ENCODE peak calls at places on chromosomes 7 and 10, in ten cellular contexts. One of them, this sample, is unnamed.

GRCh38 chr7:101947899-101948298 is 130.5 kb downstream of the CUX1 start:
- DNase-seq in NCI-H774: peak; percentile 74
- DNase-seq in endothelial cell: no peak
- DNase-seq in left colon: no peak
- DNase-seq in right lobe of liver: peak; percentile 83
- DNase-seq in dorsolateral prefrontal cortex: no peak
- DNase-seq in NCI-H345: peak; percentile 10
- DNase-seq in GM10248: no peak
- DNase-seq in DMS153: peak; percentile 52
- DNase-seq in stimulated activated CD8-positive, alpha-beta memory T cell treated with anti-CD3 and anti-CD28 coated beads, Interleukin-15, amount 100 ng/mL, for 24 hours: no peak
- DNase-seq in this sample: peak; percentile 33

GRCh38 chr10:18368681-18369080 is 228.5 kb downstream of the CACNB2 start:
- DNase-seq in NCI-H774: no peak
- DNase-seq in dorsolateral prefrontal cortex: no peak
- DNase-seq in GM10248: no peak
- DNase-seq in right lobe of liver: no peak
- DNase-seq in NCI-H345: no peak
- DNase-seq in stimulated activated CD8-positive, alpha-beta memory T cell treated with anti-CD3 and anti-CD28 coated beads, Interleukin-15, amount 100 ng/mL, for 24 hours: no peak
- DNase-seq in left colon: no peak
- DNase-seq in DMS153: no peak
- DNase-seq in endothelial cell: no peak
- DNase-seq in this sample: no peak

GRCh38 chr10:5692476-5693358 is 8.1 kb downstream of the TASOR2 start:
- DNase-seq in GM10248: peak; percentile 74
- DNase-seq in left colon: peak; percentile 53
- DNase-seq in dorsolateral prefrontal cortex: peak; percentile 54
- DNase-seq in stimulated activated CD8-positive, alpha-beta memory T cell treated with anti-CD3 and anti-CD28 coated beads, Interleukin-15, amount 100 ng/mL, for 24 hours: peak; percentile 29
- DNase-seq in NCI-H774: no peak
- DNase-seq in DMS153: no peak
- DNase-seq in NCI-H345: no peak
- DNase-seq in endothelial cell: peak; percentile 60
- DNase-seq in right lobe of liver: peak; percentile 67
- DNase-seq in this sample: peak; percentile 63

GRCh38 chr10:80253266-80253962 is 36.0 kb downstream of the MAT1A start:
- DNase-seq in left colon: no peak
- DNase-seq in stimulated activated CD8-positive, alpha-beta memory T cell treated with anti-CD3 and anti-CD28 coated beads, Interleukin-15, amount 100 ng/mL, for 24 hours: no peak
- DNase-seq in endothelial cell: no peak
- DNase-seq in NCI-H774: no peak
- DNase-seq in right lobe of liver: no peak
- DNase-seq in DMS153: no peak
- DNase-seq in NCI-H345: no peak
- DNase-seq in dorsolateral prefrontal cortex: no peak
- DNase-seq in GM10248: peak; percentile 18
- DNase-seq in this sample: no peak

GRCh38 chr10:112345202-112345601 is 28.7 kb upstream of the ACSL5 start:
- DNase-seq in NCI-H345: no peak
- DNase-seq in GM10248: no peak
- DNase-seq in dorsolateral prefrontal cortex: no peak
- DNase-seq in endothelial cell: no peak
- DNase-seq in DMS153: no peak
- DNase-seq in right lobe of liver: no peak
- DNase-seq in NCI-H774: no peak
- DNase-seq in left colon: no peak
- DNase-seq in stimulated activated CD8-positive, alpha-beta memory T cell treated with anti-CD3 and anti-CD28 coated beads, Interleukin-15, amount 100 ng/mL, for 24 hours: no peak
- DNase-seq in this sample: no peak

GRCh38 chr10:27474741-27475140 is 29.4 kb upstream of the RAB18 start:
- DNase-seq in stimulated activated CD8-positive, alpha-beta memory T cell treated with anti-CD3 and anti-CD28 coated beads, Interleukin-15, amount 100 ng/mL, for 24 hours: no peak
- DNase-seq in dorsolateral prefrontal cortex: no peak
- DNase-seq in NCI-H345: no peak
- DNase-seq in NCI-H774: no peak
- DNase-seq in GM10248: no peak
- DNase-seq in right lobe of liver: no peak
- DNase-seq in DMS153: no peak
- DNase-seq in endothelial cell: no peak
- DNase-seq in left colon: no peak
- DNase-seq in this sample: no peak

GRCh38 chr7:73999664-74000420 is 28.1 kb upstream of the ELN start:
- DNase-seq in NCI-H774: no peak
- DNase-seq in dorsolateral prefrontal cortex: no peak
- DNase-seq in right lobe of liver: no peak
- DNase-seq in DMS153: no peak
- DNase-seq in stimulated activated CD8-positive, alpha-beta memory T cell treated with anti-CD3 and anti-CD28 coated beads, Interleukin-15, amount 100 ng/mL, for 24 hours: no peak
- DNase-seq in GM10248: no peak
- DNase-seq in left colon: no peak
- DNase-seq in endothelial cell: no peak
- DNase-seq in NCI-H345: no peak
- DNase-seq in this sample: peak; percentile 34

GRCh38 chr10:29317423-29318021 is 28.7 kb downstream of the LYZL1 start:
- DNase-seq in dorsolateral prefrontal cortex: no peak
- DNase-seq in stimulated activated CD8-positive, alpha-beta memory T cell treated with anti-CD3 and anti-CD28 coated beads, Interleukin-15, amount 100 ng/mL, for 24 hours: no peak
- DNase-seq in NCI-H345: no peak
- DNase-seq in right lobe of liver: peak; percentile 85
- DNase-seq in left colon: no peak
- DNase-seq in endothelial cell: no peak
- DNase-seq in NCI-H774: no peak
- DNase-seq in GM10248: no peak
- DNase-seq in DMS153: no peak
- DNase-seq in this sample: no peak

GRCh38 chr7:45570797-45571196 is 3.4 kb upstream of the ADCY1 start:
- DNase-seq in endothelial cell: no peak
- DNase-seq in NCI-H774: no peak
- DNase-seq in right lobe of liver: no peak
- DNase-seq in left colon: no peak
- DNase-seq in stimulated activated CD8-positive, alpha-beta memory T cell treated with anti-CD3 and anti-CD28 coated beads, Interleukin-15, amount 100 ng/mL, for 24 hours: no peak
- DNase-seq in dorsolateral prefrontal cortex: no peak
- DNase-seq in DMS153: no peak
- DNase-seq in GM10248: no peak
- DNase-seq in NCI-H345: peak; percentile 10
- DNase-seq in this sample: no peak

GRCh38 chr10:113683300-113683699 is 3.6 kb downstream of the CASP7 start:
- DNase-seq in DMS153: no peak
- DNase-seq in stimulated activated CD8-positive, alpha-beta memory T cell treated with anti-CD3 and anti-CD28 coated beads, Interleukin-15, amount 100 ng/mL, for 24 hours: no peak
- DNase-seq in NCI-H774: no peak
- DNase-seq in left colon: no peak
- DNase-seq in dorsolateral prefrontal cortex: no peak
- DNase-seq in right lobe of liver: no peak
- DNase-seq in GM10248: no peak
- DNase-seq in NCI-H345: no peak
- DNase-seq in endothelial cell: no peak
- DNase-seq in this sample: no peak

GRCh38 chr7:91656486-91657237 is 223.8 kb downstream of the MTERF1 start:
- DNase-seq in GM10248: no peak
- DNase-seq in stimulated activated CD8-positive, alpha-beta memory T cell treated with anti-CD3 and anti-CD28 coated beads, Interleukin-15, amount 100 ng/mL, for 24 hours: no peak
- DNase-seq in right lobe of liver: no peak
- DNase-seq in NCI-H345: no peak
- DNase-seq in NCI-H774: no peak
- DNase-seq in endothelial cell: no peak
- DNase-seq in dorsolateral prefrontal cortex: no peak
- DNase-seq in left colon: no peak
- DNase-seq in DMS153: no peak
- DNase-seq in this sample: no peak

GRCh38 chr7:73612598-73613269 is 11.6 kb downstream of the MLXIPL start:
- DNase-seq in endothelial cell: peak; percentile 49
- DNase-seq in DMS153: no peak
- DNase-seq in dorsolateral prefrontal cortex: no peak
- DNase-seq in right lobe of liver: peak; percentile 97
- DNase-seq in stimulated activated CD8-positive, alpha-beta memory T cell treated with anti-CD3 and anti-CD28 coated beads, Interleukin-15, amount 100 ng/mL, for 24 hours: no peak
- DNase-seq in left colon: peak; percentile 89
- DNase-seq in GM10248: no peak
- DNase-seq in NCI-H345: peak; percentile 76
- DNase-seq in NCI-H774: no peak
- DNase-seq in this sample: peak; percentile 83

GRCh38 chr10:77348082-77348481 is 289.5 kb downstream of the KCNMA1 start:
- DNase-seq in NCI-H774: no peak
- DNase-seq in dorsolateral prefrontal cortex: no peak
- DNase-seq in GM10248: no peak
- DNase-seq in left colon: no peak
- DNase-seq in right lobe of liver: no peak
- DNase-seq in stimulated activated CD8-positive, alpha-beta memory T cell treated with anti-CD3 and anti-CD28 coated beads, Interleukin-15, amount 100 ng/mL, for 24 hours: no peak
- DNase-seq in endothelial cell: no peak
- DNase-seq in DMS153: no peak
- DNase-seq in NCI-H345: no peak
- DNase-seq in this sample: no peak

GRCh38 chr10:78514459-78514858 is 480.8 kb downstream of the RPS24 start:
- DNase-seq in DMS153: no peak
- DNase-seq in right lobe of liver: no peak
- DNase-seq in stimulated activated CD8-positive, alpha-beta memory T cell treated with anti-CD3 and anti-CD28 coated beads, Interleukin-15, amount 100 ng/mL, for 24 hours: no peak
- DNase-seq in NCI-H345: no peak
- DNase-seq in left colon: no peak
- DNase-seq in dorsolateral prefrontal cortex: no peak
- DNase-seq in GM10248: no peak
- DNase-seq in endothelial cell: no peak
- DNase-seq in NCI-H774: no peak
- DNase-seq in this sample: no peak

GRCh38 chr10:46305986-46306385 is 19.2 kb downstream of the ANTXRL start:
- DNase-seq in GM10248: no peak
- DNase-seq in stimulated activated CD8-positive, alpha-beta memory T cell treated with anti-CD3 and anti-CD28 coated beads, Interleukin-15, amount 100 ng/mL, for 24 hours: no peak
- DNase-seq in right lobe of liver: no peak
- DNase-seq in DMS153: no peak
- DNase-seq in NCI-H774: no peak
- DNase-seq in NCI-H345: no peak
- DNase-seq in dorsolateral prefrontal cortex: no peak
- DNase-seq in endothelial cell: no peak
- DNase-seq in left colon: peak; percentile 5
- DNase-seq in this sample: no peak

GRCh38 chr10:59362991-59363390 is 642 bp upstream of the FAM13C start:
- DNase-seq in GM10248: no peak
- DNase-seq in NCI-H774: peak; percentile 70
- DNase-seq in endothelial cell: peak; percentile 50
- DNase-seq in left colon: peak; percentile 63
- DNase-seq in NCI-H345: peak; percentile 66
- DNase-seq in dorsolateral prefrontal cortex: peak; percentile 61
- DNase-seq in DMS153: peak; percentile 81
- DNase-seq in stimulated activated CD8-positive, alpha-beta memory T cell treated with anti-CD3 and anti-CD28 coated beads, Interleukin-15, amount 100 ng/mL, for 24 hours: no peak
- DNase-seq in right lobe of liver: peak; percentile 82
- DNase-seq in this sample: peak; percentile 60

GRCh38 chr10:6185039-6185716 is 17.6 kb upstream of the PFKFB3 start:
- DNase-seq in NCI-H774: no peak
- DNase-seq in endothelial cell: no peak
- DNase-seq in dorsolateral prefrontal cortex: peak; percentile 12
- DNase-seq in DMS153: no peak
- DNase-seq in right lobe of liver: no peak
- DNase-seq in GM10248: no peak
- DNase-seq in stimulated activated CD8-positive, alpha-beta memory T cell treated with anti-CD3 and anti-CD28 coated beads, Interleukin-15, amount 100 ng/mL, for 24 hours: no peak
- DNase-seq in left colon: no peak
- DNase-seq in NCI-H345: no peak
- DNase-seq in this sample: no peak